ENCODE peak calls at places on chromosomes 4 and X, in six cellular contexts. N, W, Z, G, S and Q are unnamed samples.

GRCh38 chrX:34656842-34657780 is at the start of gene TMEM47:
- DNase-seq in N (peak), W (peak), Z (no peak), G (no peak), S (peak), Q (peak)

GRCh38 chr4:53039741-53040458 is 177.8 kb downstream of the RASL11B start:
- DNase-seq in N (no peak), W (no peak), Z (no peak), G (no peak), S (no peak), Q (no peak)

GRCh38 chr4:25069014-25069413 is 38.3 kb upstream of the LGI2 start:
- DNase-seq in N (no peak), W (no peak), Z (no peak), G (no peak), S (peak), Q (no peak)

GRCh38 chr4:169068423-169068822 is 58.4 kb upstream of the CBR4 start:
- DNase-seq in N (no peak), W (no peak), Z (no peak), G (no peak), S (no peak), Q (no peak)

GRCh38 chr4:100826808-100827548 is 309.2 kb upstream of the EMCN start:
- DNase-seq in N (no peak), W (no peak), Z (no peak), G (no peak), S (no peak), Q (no peak)

GRCh38 chr4:112348488-112349158 is 51.5 kb downstream of the ALPK1 start:
- DNase-seq in N (peak), W (peak), Z (no peak), G (no peak), S (peak), Q (peak)

GRCh38 chr4:3358660-3359059 is 65.8 kb downstream of the RGS12 start:
- DNase-seq in N (no peak), W (no peak), Z (no peak), G (no peak), S (no peak), Q (no peak)

GRCh38 chrX:72130762-72131231 is 918 bp downstream of the RTL5 start:
- DNase-seq in N (no peak), W (no peak), Z (no peak), G (peak), S (peak), Q (no peak)

GRCh38 chr4:108345862-108346530 is 177.3 kb upstream of the LEF1 start:
- DNase-seq in N (peak), W (peak), Z (no peak), G (no peak), S (no peak), Q (no peak)

GRCh38 chr4:94577136-94577535 is 125.4 kb downstream of the PDLIM5 start:
- DNase-seq in N (peak), W (no peak), Z (no peak), G (no peak), S (peak), Q (peak)

GRCh38 chrX:23799469-23800065 is 16.6 kb downstream of the SAT1 start:
- DNase-seq in N (no peak), W (no peak), Z (no peak), G (no peak), S (no peak), Q (no peak)

GRCh38 chrX:88863726-88864125 is 116.7 kb downstream of the CPXCR1 start:
- DNase-seq in N (no peak), W (no peak), Z (no peak), G (no peak), S (no peak), Q (no peak)

GRCh38 chr4:8402640-8403039 is 37.9 kb downstream of the ACOX3 start:
- DNase-seq in N (no peak), W (no peak), Z (no peak), G (no peak), S (no peak), Q (no peak)